ENCODE peak calls at places on chromosome 13, in nine cellular contexts. M is neural crest cell, Q is heart right ventricle, Y is choroid plexus epithelial cell, P is frontal cortex, F is glutamatergic neuron, A is A549, Z is NCI-H1105, B is HuH-7. G is an unnamed sample.

GRCh38 chr13:99265823-99266426 is 7.7 kb upstream of the GPR18 start:
- DNase-seq in M (no peak), Q (no peak), Y (peak; percentile 81), P (no peak), F (no peak), A (peak; percentile 39), Z (no peak), B (no peak), G (no peak)

GRCh38 chr13:65926750-65927171 is 1303.4 kb downstream of the PCDH9 start:
- DNase-seq in M (no peak), Q (peak; percentile 52), Y (no peak), P (no peak), F (peak; percentile 33), A (peak; percentile 12), Z (no peak), B (peak; percentile 8), G (peak; percentile 63)

GRCh38 chr13:32256243-32256642 is 58.9 kb downstream of the ZAR1L start:
- DNase-seq in M (no peak), Q (no peak), Y (no peak), P (no peak), F (no peak), A (no peak), Z (no peak), B (no peak), G (no peak)

GRCh38 chr13:50845211-50845610 is 1.7 kb upstream of the DLEU7 start:
- DNase-seq in M (no peak), Q (no peak), Y (peak; percentile 79), P (no peak), F (no peak), A (no peak), Z (no peak), B (no peak), G (no peak)

GRCh38 chr13:68736961-68737360 is 1370.7 kb upstream of the ATXN8OS start:
- DNase-seq in M (no peak), Q (no peak), Y (no peak), P (no peak), F (no peak), A (no peak), Z (no peak), B (no peak), G (no peak)

GRCh38 chr13:78121459-78122348 is 203.1 kb upstream of the EDNRB start:
- DNase-seq in M (peak; percentile 50), Q (no peak), Y (peak; percentile 83), P (peak; percentile 14), F (peak; percentile 32), A (peak; percentile 57), Z (peak; percentile 8), B (peak; percentile 10), G (no peak)

GRCh38 chr13:57627663-57628062 is 3.9 kb upstream of the PCDH17 start:
- DNase-seq in M (no peak), Q (no peak), Y (peak; percentile 52), P (no peak), F (no peak), A (peak; percentile 20), Z (peak; percentile 49), B (no peak), G (no peak)

GRCh38 chr13:50732712-50733111 is 110.8 kb downstream of the DLEU7 start:
- DNase-seq in M (no peak), Q (no peak), Y (peak; percentile 80), P (no peak), F (no peak), A (no peak), Z (no peak), B (no peak), G (no peak)